ENCODE peak calls at places on chromosomes 16 and 17, in ten cellular contexts. O is K562, S is breast epithelium, Y is NB4, L is lower leg skin, I is endothelial cell of umbilical vein, Z is heart left ventricle, T is adrenal gland, K is Peyer's patch, J is body of pancreas. N is an unnamed sample.

GRCh38 chr17:8563981-8564602 is 66.4 kb downstream of the MYH10 start:
- DNase-seq in L (no peak), I (no peak), T (no peak), Z (no peak), O (no peak), S (no peak), Y (no peak), J (no peak), K (no peak), N (no peak)

GRCh38 chr17:41530062-41531048 is 2.2 kb upstream of the KRT19 start:
- DNase-seq in J (no peak), Y (peak), K (peak), T (peak), L (no peak), O (peak), I (peak), Z (no peak), S (no peak), N (peak)

GRCh38 chr17:58447039-58447975 is 30.0 kb upstream of the RNF43 start:
- DNase-seq in O (peak), K (peak), S (peak), T (peak), I (peak), J (peak), Z (peak), L (no peak), Y (peak), N (peak)

GRCh38 chr16:1691956-1692355 is 13.9 kb downstream of the JPT2 start:
- DNase-seq in K (no peak), O (no peak), J (no peak), I (no peak), S (no peak), Z (no peak), T (no peak), L (no peak), Y (no peak), N (no peak)

GRCh38 chr16:3036726-3037315 is at the start of gene BICDL2:
- DNase-seq in S (no peak), I (no peak), L (no peak), Z (no peak), O (no peak), Y (no peak), T (no peak), J (peak), K (peak), N (no peak)

GRCh38 chr17:80175411-80175810 is 5.6 kb downstream of the CARD14 start:
- DNase-seq in O (no peak), S (no peak), T (no peak), L (no peak), K (no peak), Y (no peak), Z (no peak), I (no peak), J (peak), N (no peak)

GRCh38 chr16:21218135-21218534 is 6.8 kb upstream of the ZP2 start:
- DNase-seq in L (no peak), I (no peak), Z (no peak), T (no peak), Y (peak), O (no peak), S (no peak), K (no peak), J (no peak), N (peak)

GRCh38 chr17:40326014-40326831 is 17.2 kb downstream of the RARA start:
- DNase-seq in K (no peak), I (peak), Z (peak), L (no peak), Y (no peak), S (no peak), J (no peak), T (peak), O (no peak), N (no peak)

GRCh38 chr16:85177448-85177846 is 65.2 kb upstream of the CIBAR2 start:
- DNase-seq in Y (no peak), L (no peak), T (no peak), Z (no peak), J (no peak), S (no peak), I (no peak), O (no peak), K (no peak), N (no peak)

GRCh38 chr17:8056232-8056975 is 17.5 kb downstream of the ALOX15B start:
- DNase-seq in I (peak), T (no peak), K (peak), J (peak), S (no peak), Y (peak), O (no peak), L (peak), Z (peak), N (no peak)

GRCh38 chr16:66701061-66701460 is 4.5 kb upstream of the CMTM4 start:
- DNase-seq in L (no peak), S (no peak), O (no peak), K (no peak), Y (no peak), Z (no peak), I (peak), T (no peak), J (no peak), N (no peak)

GRCh38 chr17:66406701-66407644 is 104.6 kb downstream of the PRKCA start:
- DNase-seq in O (peak), I (no peak), L (no peak), S (no peak), K (no peak), Y (no peak), J (no peak), T (no peak), Z (no peak), N (no peak)

GRCh38 chr17:50517504-50518264 is 9.4 kb downstream of the MYCBPAP start:
- DNase-seq in J (no peak), Y (no peak), O (peak), Z (no peak), L (no peak), T (no peak), K (no peak), S (no peak), I (no peak), N (no peak)

GRCh38 chr17:78258323-78259229 is 27.1 kb downstream of the TMEM235 start:
- DNase-seq in J (no peak), Z (peak), T (no peak), I (peak), K (peak), S (no peak), L (peak), O (peak), Y (peak), N (peak)

GRCh38 chr16:57023541-57024249 is 34.3 kb downstream of the NLRC5 start:
- DNase-seq in T (no peak), Z (no peak), L (no peak), S (no peak), I (no peak), O (no peak), Y (no peak), J (no peak), K (peak), N (no peak)

GRCh38 chr17:42759982-42760651 is 910 bp upstream of the RAMP2 start:
- DNase-seq in I (peak), K (no peak), L (no peak), T (no peak), Z (no peak), S (no peak), O (peak), J (no peak), Y (peak), N (no peak)

GRCh38 chr17:79645777-79646088 is 34.9 kb upstream of the RBFOX3 start:
- DNase-seq in J (no peak), S (peak), L (peak), I (no peak), O (no peak), Z (no peak), K (no peak), Y (no peak), T (no peak), N (no peak)

GRCh38 chr17:58325289-58325726 is 3.3 kb downstream of the TSPOAP1 start:
- DNase-seq in Z (no peak), I (no peak), K (no peak), O (no peak), J (no peak), L (no peak), T (no peak), Y (no peak), S (no peak), N (no peak)

GRCh38 chr17:47882247-47882646 is 13.8 kb upstream of the SP2 start:
- DNase-seq in I (peak), T (no peak), Z (no peak), J (no peak), O (no peak), S (no peak), K (peak), Y (no peak), L (no peak), N (no peak)

GRCh38 chr16:67648088-67648763 is 3.3 kb downstream of the CARMIL2 start:
- DNase-seq in I (no peak), K (no peak), Y (no peak), L (no peak), S (no peak), Z (no peak), O (peak), T (no peak), J (no peak), N (no peak)

GRCh38 chr16:15604460-15605390 is 38.2 kb downstream of the MARF1 start:
- DNase-seq in S (no peak), I (no peak), K (no peak), T (no peak), L (peak), Z (no peak), J (no peak), O (no peak), Y (no peak), N (peak)

GRCh38 chr17:62735027-62735651 is 73.0 kb downstream of the MARCHF10 start:
- DNase-seq in S (no peak), T (no peak), Y (no peak), O (no peak), J (no peak), L (no peak), Z (no peak), I (no peak), K (no peak), N (no peak)

GRCh38 chr17:65163990-65164495 is 26.9 kb downstream of the RGS9 start:
- DNase-seq in L (no peak), I (no peak), K (peak), J (peak), Y (peak), Z (no peak), S (no peak), O (peak), T (no peak), N (peak)

GRCh38 chr16:1512174-1512573 is 19.0 kb downstream of the TELO2 start:
- DNase-seq in T (no peak), K (no peak), J (no peak), I (no peak), Y (peak), S (no peak), O (no peak), L (no peak), Z (no peak), N (no peak)

GRCh38 chr17:37358830-37359681 is 16.7 kb upstream of the C17orf78 start:
- DNase-seq in L (peak), Z (peak), Y (peak), K (peak), I (peak), J (peak), T (peak), O (peak), S (peak), N (peak)
- TF ChIP-seq POLR2A in L (no peak), Z (no peak), Y (peak), K (peak), I (no peak), J (peak), T (peak), O (peak), S (no peak), N (peak)

GRCh38 chr17:76390003-76390421 is 5.6 kb downstream of the SPHK1 start:
- DNase-seq in K (no peak), J (no peak), L (no peak), T (no peak), I (no peak), S (no peak), O (no peak), Z (no peak), Y (no peak), N (no peak)
- TF ChIP-seq POLR2A in K (no peak), J (no peak), L (no peak), T (no peak), I (no peak), S (no peak), O (peak), Z (no peak), Y (no peak), N (no peak)

DNA sequence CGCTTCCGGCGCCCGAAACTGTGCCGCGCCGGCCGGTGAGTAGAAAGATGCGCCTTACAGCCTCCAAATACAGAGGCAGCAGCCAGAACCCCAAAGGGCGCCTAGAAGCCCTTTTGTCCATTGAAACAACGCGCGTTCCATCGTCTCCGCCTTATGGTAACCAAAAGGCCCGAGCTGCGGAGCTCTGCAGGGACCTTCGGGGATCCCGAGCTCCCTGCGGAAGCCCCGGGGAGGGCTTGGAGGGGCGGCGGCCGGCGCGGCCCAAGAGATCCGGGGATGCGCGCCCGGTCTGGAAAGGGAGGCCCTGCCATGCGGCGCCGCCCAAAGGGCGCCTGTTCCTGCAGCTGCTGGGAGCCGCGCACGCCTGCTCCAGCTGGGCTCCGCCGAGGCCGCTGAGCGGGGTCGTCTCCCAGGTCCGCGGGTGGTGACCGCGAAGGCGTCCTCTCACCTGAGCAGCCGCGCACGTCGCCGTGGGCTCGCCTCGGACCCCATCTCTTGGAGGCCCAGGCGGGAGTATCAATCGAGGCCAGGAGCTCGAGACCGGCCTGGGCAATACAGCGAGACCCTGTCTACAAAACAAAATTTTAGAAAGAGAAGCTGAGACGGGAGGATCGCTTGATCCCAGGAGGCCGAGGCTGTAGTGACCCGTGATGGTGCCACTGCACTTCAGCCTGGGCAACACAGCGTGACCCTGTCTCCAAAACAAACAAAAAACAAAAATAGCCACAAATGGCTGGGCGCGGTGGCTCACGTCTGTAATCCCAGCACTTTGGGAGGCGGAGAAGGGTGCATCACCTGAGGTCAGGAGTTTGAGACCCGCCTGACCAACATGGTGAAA is 805 bp upstream of the FBXO31 start:
- DNase-seq in K (peak), T (no peak), Y (peak), S (no peak), O (peak), I (no peak), J (peak), L (no peak), Z (peak), N (peak)
- TF ChIP-seq POLR2A in K (no peak), T (peak), Y (no peak), S (no peak), O (peak), I (no peak), J (no peak), L (no peak), Z (no peak), N (peak)

GRCh38 chr16:51049678-51050378 is 101.2 kb downstream of the SALL1 start:
- DNase-seq in Y (peak), K (no peak), S (no peak), L (peak), Z (no peak), T (no peak), I (no peak), O (peak), J (no peak), N (no peak)
- TF ChIP-seq POLR2A in Y (no peak), K (no peak), S (no peak), L (no peak), Z (no peak), T (no peak), I (no peak), O (no peak), J (no peak), N (no peak)

DNA sequence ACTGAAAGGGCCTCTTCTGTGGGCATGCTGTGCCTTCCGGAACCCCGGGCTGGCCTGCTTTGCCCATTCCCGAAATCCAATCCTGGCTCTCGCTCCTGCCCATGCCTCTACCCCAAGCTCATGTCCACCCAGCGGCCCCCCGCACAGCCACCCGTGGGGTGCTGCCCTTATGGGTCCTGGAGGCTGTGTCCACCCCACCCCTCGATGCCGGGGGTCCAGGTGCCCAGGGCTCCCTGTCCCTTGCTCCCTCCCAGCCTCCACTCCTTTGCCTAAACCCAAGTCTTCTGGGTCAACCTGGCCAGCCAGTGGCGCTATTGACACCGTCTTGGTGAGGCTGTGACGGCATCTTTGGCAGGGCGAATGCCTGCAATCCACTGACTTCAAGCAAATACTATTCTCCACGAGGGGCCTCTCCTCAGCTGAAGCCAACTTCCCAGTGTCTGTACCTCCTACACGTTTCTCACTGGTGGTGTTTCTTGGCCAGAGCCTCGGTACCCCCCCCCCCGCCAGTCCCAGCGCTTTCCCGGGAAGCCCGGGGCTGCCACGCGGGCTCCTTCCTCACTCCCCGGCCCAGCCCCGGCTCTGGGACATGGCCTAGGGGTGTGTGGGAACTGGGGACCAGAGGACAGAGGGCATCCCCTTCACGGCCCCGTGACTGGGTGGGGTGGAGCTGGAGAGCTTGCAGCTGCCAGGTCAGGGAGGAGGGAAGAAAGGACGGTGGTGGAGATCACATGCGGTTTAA is 12.2 kb upstream of the DUS1L start:
- DNase-seq in O (no peak), K (no peak), T (no peak), S (no peak), Y (no peak), Z (peak), I (no peak), J (no peak), L (no peak), N (no peak)
- TF ChIP-seq POLR2A in O (peak), K (no peak), T (no peak), S (no peak), Y (no peak), Z (no peak), I (no peak), J (no peak), L (no peak), N (no peak)

GRCh38 chr17:17053446-17054379 is 11.5 kb downstream of the MPRIP start:
- DNase-seq in I (no peak), Z (peak), Y (no peak), K (peak), J (no peak), T (peak), O (no peak), L (peak), S (peak), N (no peak)
- TF ChIP-seq POLR2A in I (no peak), Z (no peak), Y (no peak), K (no peak), J (no peak), T (no peak), O (no peak), L (no peak), S (no peak), N (no peak)

DNA sequence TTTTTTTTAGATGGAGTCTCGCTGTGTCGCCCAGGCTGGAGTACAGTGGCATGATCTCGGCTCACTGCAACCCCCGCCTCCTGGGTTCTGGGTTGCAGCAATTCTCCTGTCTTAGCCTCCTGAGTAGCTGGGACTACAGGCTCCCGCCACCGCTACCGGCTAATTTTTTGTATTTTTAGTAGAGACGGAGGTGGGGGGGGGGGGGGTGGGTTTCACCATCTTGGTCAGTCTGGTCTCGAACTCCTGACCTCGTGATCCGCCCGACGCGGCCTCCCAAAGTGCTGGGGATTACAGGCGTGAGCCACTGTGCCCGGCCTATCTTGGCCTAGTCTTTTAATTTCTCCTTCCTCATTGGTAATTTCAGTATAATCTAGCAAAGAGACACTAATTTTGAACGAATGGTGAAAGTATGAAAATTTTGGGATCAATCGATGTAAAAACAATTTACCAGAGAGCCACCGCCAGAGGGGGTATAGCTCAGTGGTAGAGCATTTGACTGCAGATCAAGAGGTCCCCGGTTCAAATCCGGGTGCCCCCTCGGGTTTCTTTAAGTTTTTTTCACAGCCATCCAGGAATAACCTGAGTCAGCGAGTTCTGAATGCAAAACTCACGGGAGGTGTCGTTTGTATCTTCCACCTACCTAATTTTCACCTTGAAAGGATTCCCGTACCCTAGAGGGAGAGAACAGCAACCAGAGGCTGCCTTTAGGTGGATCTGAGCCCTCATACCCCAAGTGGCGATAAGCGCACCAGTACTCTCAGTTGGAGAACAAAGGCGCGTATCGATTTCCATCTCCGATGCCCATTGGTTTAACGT is 2.5 kb upstream of the LASP1 start:
- DNase-seq in O (no peak), K (peak), Y (peak), T (peak), S (no peak), L (peak), I (peak), Z (peak), J (peak), N (peak)
- TF ChIP-seq POLR2A in O (no peak), K (no peak), Y (no peak), T (no peak), S (no peak), L (no peak), I (no peak), Z (no peak), J (no peak), N (no peak)

N was measured in erythroblast.